ENCODE peak calls at places on chromosomes 5 and 9, in ten cellular contexts. One of them, this sample, is unnamed.

GRCh38 chr9:111959960-111960359 is 63.3 kb downstream of the UGCG start:
- DNase-seq in B cell: no peak
- DNase-seq in NCI-H774: no peak
- DNase-seq in activated T-helper 1 cell treated with Interleukin-2 at 50 U/mL for 16 hours: no peak
- DNase-seq in G401: no peak
- DNase-seq in neural crest cell: no peak
- DNase-seq in astrocyte of the cerebellum: no peak
- DNase-seq in stimulated activated CD8-positive, alpha-beta memory T cell treated with anti-CD3 and anti-CD28 coated beads, Interleukin-2, amount 100 ng/mL, for 48 hours: no peak
- DNase-seq in COR-L47: no peak
- DNase-seq in GM10248: no peak
- DNase-seq in this sample: no peak

GRCh38 chr9:129109504-129109903 is 1.1 kb downstream of the CRAT start:
- DNase-seq in B cell: no peak
- DNase-seq in NCI-H774: no peak
- DNase-seq in activated T-helper 1 cell treated with Interleukin-2 at 50 U/mL for 16 hours: no peak
- DNase-seq in G401: peak; percentile 30
- DNase-seq in neural crest cell: no peak
- DNase-seq in astrocyte of the cerebellum: no peak
- DNase-seq in stimulated activated CD8-positive, alpha-beta memory T cell treated with anti-CD3 and anti-CD28 coated beads, Interleukin-2, amount 100 ng/mL, for 48 hours: no peak
- DNase-seq in COR-L47: no peak
- DNase-seq in GM10248: no peak
- DNase-seq in this sample: peak; percentile 16

GRCh38 chr5:160769264-160769663 is 82.7 kb downstream of the ATP10B start:
- DNase-seq in B cell: no peak
- DNase-seq in NCI-H774: peak; percentile 73
- DNase-seq in activated T-helper 1 cell treated with Interleukin-2 at 50 U/mL for 16 hours: no peak
- DNase-seq in G401: no peak
- DNase-seq in neural crest cell: no peak
- DNase-seq in astrocyte of the cerebellum: no peak
- DNase-seq in stimulated activated CD8-positive, alpha-beta memory T cell treated with anti-CD3 and anti-CD28 coated beads, Interleukin-2, amount 100 ng/mL, for 48 hours: no peak
- DNase-seq in COR-L47: peak; percentile 83
- DNase-seq in GM10248: no peak
- DNase-seq in this sample: no peak

GRCh38 chr9:6000955-6001354 is 14.5 kb downstream of the RANBP6 start:
- DNase-seq in B cell: no peak
- DNase-seq in NCI-H774: no peak
- DNase-seq in activated T-helper 1 cell treated with Interleukin-2 at 50 U/mL for 16 hours: no peak
- DNase-seq in G401: no peak
- DNase-seq in neural crest cell: no peak
- DNase-seq in astrocyte of the cerebellum: no peak
- DNase-seq in stimulated activated CD8-positive, alpha-beta memory T cell treated with anti-CD3 and anti-CD28 coated beads, Interleukin-2, amount 100 ng/mL, for 48 hours: no peak
- DNase-seq in COR-L47: no peak
- DNase-seq in GM10248: no peak
- DNase-seq in this sample: no peak

GRCh38 chr5:95963650-95964410 is 2.2 kb upstream of the ELL2 start:
- DNase-seq in B cell: no peak
- DNase-seq in NCI-H774: no peak
- DNase-seq in activated T-helper 1 cell treated with Interleukin-2 at 50 U/mL for 16 hours: no peak
- DNase-seq in G401: no peak
- DNase-seq in neural crest cell: no peak
- DNase-seq in astrocyte of the cerebellum: no peak
- DNase-seq in stimulated activated CD8-positive, alpha-beta memory T cell treated with anti-CD3 and anti-CD28 coated beads, Interleukin-2, amount 100 ng/mL, for 48 hours: no peak
- DNase-seq in COR-L47: no peak
- DNase-seq in GM10248: no peak
- DNase-seq in this sample: no peak

GRCh38 chr5:36202521-36202961 is 39.2 kb downstream of the NADK2 start:
- DNase-seq in B cell: no peak
- DNase-seq in NCI-H774: no peak
- DNase-seq in activated T-helper 1 cell treated with Interleukin-2 at 50 U/mL for 16 hours: no peak
- DNase-seq in G401: no peak
- DNase-seq in neural crest cell: no peak
- DNase-seq in astrocyte of the cerebellum: no peak
- DNase-seq in stimulated activated CD8-positive, alpha-beta memory T cell treated with anti-CD3 and anti-CD28 coated beads, Interleukin-2, amount 100 ng/mL, for 48 hours: no peak
- DNase-seq in COR-L47: no peak
- DNase-seq in GM10248: no peak
- DNase-seq in this sample: no peak

GRCh38 chr5:139630855-139631254 is 17.3 kb upstream of the CXXC5 start:
- DNase-seq in B cell: no peak
- DNase-seq in NCI-H774: no peak
- DNase-seq in activated T-helper 1 cell treated with Interleukin-2 at 50 U/mL for 16 hours: no peak
- DNase-seq in G401: no peak
- DNase-seq in neural crest cell: no peak
- DNase-seq in astrocyte of the cerebellum: no peak
- DNase-seq in stimulated activated CD8-positive, alpha-beta memory T cell treated with anti-CD3 and anti-CD28 coated beads, Interleukin-2, amount 100 ng/mL, for 48 hours: no peak
- DNase-seq in COR-L47: no peak
- DNase-seq in GM10248: no peak
- DNase-seq in this sample: no peak

GRCh38 chr5:28430565-28431178 is 1392.3 kb upstream of the CDH9 start:
- DNase-seq in B cell: no peak
- DNase-seq in NCI-H774: no peak
- DNase-seq in activated T-helper 1 cell treated with Interleukin-2 at 50 U/mL for 16 hours: no peak
- DNase-seq in G401: no peak
- DNase-seq in neural crest cell: no peak
- DNase-seq in astrocyte of the cerebellum: no peak
- DNase-seq in stimulated activated CD8-positive, alpha-beta memory T cell treated with anti-CD3 and anti-CD28 coated beads, Interleukin-2, amount 100 ng/mL, for 48 hours: no peak
- DNase-seq in COR-L47: no peak
- DNase-seq in GM10248: no peak
- DNase-seq in this sample: no peak

GRCh38 chr9:86406366-86406765 is 52.2 kb upstream of the TUT7 start:
- DNase-seq in B cell: no peak
- DNase-seq in NCI-H774: no peak
- DNase-seq in activated T-helper 1 cell treated with Interleukin-2 at 50 U/mL for 16 hours: no peak
- DNase-seq in G401: no peak
- DNase-seq in neural crest cell: no peak
- DNase-seq in astrocyte of the cerebellum: no peak
- DNase-seq in stimulated activated CD8-positive, alpha-beta memory T cell treated with anti-CD3 and anti-CD28 coated beads, Interleukin-2, amount 100 ng/mL, for 48 hours: no peak
- DNase-seq in COR-L47: no peak
- DNase-seq in GM10248: no peak
- DNase-seq in this sample: no peak

GRCh38 chr5:180849827-180850226 is 11.2 kb downstream of the ZFP62 start:
- DNase-seq in B cell: no peak
- DNase-seq in NCI-H774: no peak
- DNase-seq in activated T-helper 1 cell treated with Interleukin-2 at 50 U/mL for 16 hours: no peak
- DNase-seq in G401: no peak
- DNase-seq in neural crest cell: no peak
- DNase-seq in astrocyte of the cerebellum: no peak
- DNase-seq in stimulated activated CD8-positive, alpha-beta memory T cell treated with anti-CD3 and anti-CD28 coated beads, Interleukin-2, amount 100 ng/mL, for 48 hours: no peak
- DNase-seq in COR-L47: no peak
- DNase-seq in GM10248: no peak
- DNase-seq in this sample: no peak

GRCh38 chr9:114271556-114272510 is 51.1 kb upstream of the ORM1 start:
- DNase-seq in B cell: no peak
- DNase-seq in NCI-H774: no peak
- DNase-seq in activated T-helper 1 cell treated with Interleukin-2 at 50 U/mL for 16 hours: no peak
- DNase-seq in G401: no peak
- DNase-seq in neural crest cell: peak; percentile 37
- DNase-seq in astrocyte of the cerebellum: peak; percentile 18
- DNase-seq in stimulated activated CD8-positive, alpha-beta memory T cell treated with anti-CD3 and anti-CD28 coated beads, Interleukin-2, amount 100 ng/mL, for 48 hours: no peak
- DNase-seq in COR-L47: no peak
- DNase-seq in GM10248: no peak
- DNase-seq in this sample: peak; percentile 14

GRCh38 chr5:179321206-179321987 is 23.9 kb downstream of the ADAMTS2 start:
- DNase-seq in B cell: no peak
- DNase-seq in NCI-H774: no peak
- DNase-seq in activated T-helper 1 cell treated with Interleukin-2 at 50 U/mL for 16 hours: no peak
- DNase-seq in G401: no peak
- DNase-seq in neural crest cell: no peak
- DNase-seq in astrocyte of the cerebellum: no peak
- DNase-seq in stimulated activated CD8-positive, alpha-beta memory T cell treated with anti-CD3 and anti-CD28 coated beads, Interleukin-2, amount 100 ng/mL, for 48 hours: no peak
- DNase-seq in COR-L47: no peak
- DNase-seq in GM10248: no peak
- DNase-seq in this sample: no peak

GRCh38 chr5:124262443-124262842 is 484.0 kb downstream of the ZNF608 start:
- DNase-seq in B cell: no peak
- DNase-seq in NCI-H774: no peak
- DNase-seq in activated T-helper 1 cell treated with Interleukin-2 at 50 U/mL for 16 hours: no peak
- DNase-seq in G401: peak; percentile 3
- DNase-seq in neural crest cell: peak; percentile 6
- DNase-seq in astrocyte of the cerebellum: peak; percentile 13
- DNase-seq in stimulated activated CD8-positive, alpha-beta memory T cell treated with anti-CD3 and anti-CD28 coated beads, Interleukin-2, amount 100 ng/mL, for 48 hours: no peak
- DNase-seq in COR-L47: no peak
- DNase-seq in GM10248: no peak
- DNase-seq in this sample: no peak

GRCh38 chr9:133237271-133237731 is 28.3 kb upstream of the OBP2B start:
- DNase-seq in B cell: no peak
- DNase-seq in NCI-H774: no peak
- DNase-seq in activated T-helper 1 cell treated with Interleukin-2 at 50 U/mL for 16 hours: no peak
- DNase-seq in G401: no peak
- DNase-seq in neural crest cell: no peak
- DNase-seq in astrocyte of the cerebellum: no peak
- DNase-seq in stimulated activated CD8-positive, alpha-beta memory T cell treated with anti-CD3 and anti-CD28 coated beads, Interleukin-2, amount 100 ng/mL, for 48 hours: no peak
- DNase-seq in COR-L47: no peak
- DNase-seq in GM10248: no peak
- DNase-seq in this sample: no peak

GRCh38 chr5:124546643-124547042 is 199.8 kb downstream of the ZNF608 start:
- DNase-seq in B cell: no peak
- DNase-seq in NCI-H774: no peak
- DNase-seq in activated T-helper 1 cell treated with Interleukin-2 at 50 U/mL for 16 hours: no peak
- DNase-seq in G401: no peak
- DNase-seq in neural crest cell: no peak
- DNase-seq in astrocyte of the cerebellum: no peak
- DNase-seq in stimulated activated CD8-positive, alpha-beta memory T cell treated with anti-CD3 and anti-CD28 coated beads, Interleukin-2, amount 100 ng/mL, for 48 hours: no peak
- DNase-seq in COR-L47: no peak
- DNase-seq in GM10248: no peak
- DNase-seq in this sample: no peak

GRCh38 chr9:99626424-99626823 is 195.3 kb upstream of the NR4A3 start:
- DNase-seq in B cell: no peak
- DNase-seq in NCI-H774: no peak
- DNase-seq in activated T-helper 1 cell treated with Interleukin-2 at 50 U/mL for 16 hours: no peak
- DNase-seq in G401: no peak
- DNase-seq in neural crest cell: no peak
- DNase-seq in astrocyte of the cerebellum: no peak
- DNase-seq in stimulated activated CD8-positive, alpha-beta memory T cell treated with anti-CD3 and anti-CD28 coated beads, Interleukin-2, amount 100 ng/mL, for 48 hours: no peak
- DNase-seq in COR-L47: no peak
- DNase-seq in GM10248: no peak
- DNase-seq in this sample: no peak

GRCh38 chr9:121085661-121086060 is 10.9 kb downstream of the CNTRL start:
- DNase-seq in B cell: no peak
- DNase-seq in NCI-H774: no peak
- DNase-seq in activated T-helper 1 cell treated with Interleukin-2 at 50 U/mL for 16 hours: no peak
- DNase-seq in G401: no peak
- DNase-seq in neural crest cell: no peak
- DNase-seq in astrocyte of the cerebellum: no peak
- DNase-seq in stimulated activated CD8-positive, alpha-beta memory T cell treated with anti-CD3 and anti-CD28 coated beads, Interleukin-2, amount 100 ng/mL, for 48 hours: no peak
- DNase-seq in COR-L47: no peak
- DNase-seq in GM10248: no peak
- DNase-seq in this sample: no peak

GRCh38 chr9:99019523-99020331 is 76.0 kb downstream of the COL15A1 start:
- DNase-seq in B cell: no peak
- DNase-seq in NCI-H774: no peak
- DNase-seq in activated T-helper 1 cell treated with Interleukin-2 at 50 U/mL for 16 hours: no peak
- DNase-seq in G401: no peak
- DNase-seq in neural crest cell: no peak
- DNase-seq in astrocyte of the cerebellum: peak; percentile 94
- DNase-seq in stimulated activated CD8-positive, alpha-beta memory T cell treated with anti-CD3 and anti-CD28 coated beads, Interleukin-2, amount 100 ng/mL, for 48 hours: no peak
- DNase-seq in COR-L47: no peak
- DNase-seq in GM10248: no peak
- DNase-seq in this sample: no peak

GRCh38 chr5:16983972-16984371 is 47.9 kb upstream of the MYO10 start:
- DNase-seq in B cell: no peak
- DNase-seq in NCI-H774: no peak
- DNase-seq in activated T-helper 1 cell treated with Interleukin-2 at 50 U/mL for 16 hours: no peak
- DNase-seq in G401: no peak
- DNase-seq in neural crest cell: no peak
- DNase-seq in astrocyte of the cerebellum: no peak
- DNase-seq in stimulated activated CD8-positive, alpha-beta memory T cell treated with anti-CD3 and anti-CD28 coated beads, Interleukin-2, amount 100 ng/mL, for 48 hours: no peak
- DNase-seq in COR-L47: no peak
- DNase-seq in GM10248: no peak
- DNase-seq in this sample: no peak

GRCh38 chr9:21936161-21936560 is 58.0 kb downstream of the CDKN2A start:
- DNase-seq in B cell: no peak
- DNase-seq in NCI-H774: no peak
- DNase-seq in activated T-helper 1 cell treated with Interleukin-2 at 50 U/mL for 16 hours: no peak
- DNase-seq in G401: no peak
- DNase-seq in neural crest cell: no peak
- DNase-seq in astrocyte of the cerebellum: no peak
- DNase-seq in stimulated activated CD8-positive, alpha-beta memory T cell treated with anti-CD3 and anti-CD28 coated beads, Interleukin-2, amount 100 ng/mL, for 48 hours: no peak
- DNase-seq in COR-L47: no peak
- DNase-seq in GM10248: no peak
- DNase-seq in this sample: no peak

GRCh38 chr9:127572961-127573727 is 38.9 kb upstream of the STXBP1 start:
- DNase-seq in B cell: no peak
- DNase-seq in NCI-H774: no peak
- DNase-seq in activated T-helper 1 cell treated with Interleukin-2 at 50 U/mL for 16 hours: no peak
- DNase-seq in G401: no peak
- DNase-seq in neural crest cell: no peak
- DNase-seq in astrocyte of the cerebellum: peak; percentile 44
- DNase-seq in stimulated activated CD8-positive, alpha-beta memory T cell treated with anti-CD3 and anti-CD28 coated beads, Interleukin-2, amount 100 ng/mL, for 48 hours: no peak
- DNase-seq in COR-L47: no peak
- DNase-seq in GM10248: no peak
- DNase-seq in this sample: no peak

GRCh38 chr9:94128580-94128979 is 44.3 kb downstream of the PTPDC1 start:
- DNase-seq in B cell: no peak
- DNase-seq in NCI-H774: no peak
- DNase-seq in activated T-helper 1 cell treated with Interleukin-2 at 50 U/mL for 16 hours: no peak
- DNase-seq in G401: no peak
- DNase-seq in neural crest cell: no peak
- DNase-seq in astrocyte of the cerebellum: no peak
- DNase-seq in stimulated activated CD8-positive, alpha-beta memory T cell treated with anti-CD3 and anti-CD28 coated beads, Interleukin-2, amount 100 ng/mL, for 48 hours: no peak
- DNase-seq in COR-L47: no peak
- DNase-seq in GM10248: no peak
- DNase-seq in this sample: no peak

GRCh38 chr9:98903938-98904560 is 39.7 kb upstream of the COL15A1 start:
- DNase-seq in B cell: no peak
- DNase-seq in NCI-H774: no peak
- DNase-seq in activated T-helper 1 cell treated with Interleukin-2 at 50 U/mL for 16 hours: no peak
- DNase-seq in G401: no peak
- DNase-seq in neural crest cell: no peak
- DNase-seq in astrocyte of the cerebellum: no peak
- DNase-seq in stimulated activated CD8-positive, alpha-beta memory T cell treated with anti-CD3 and anti-CD28 coated beads, Interleukin-2, amount 100 ng/mL, for 48 hours: no peak
- DNase-seq in COR-L47: no peak
- DNase-seq in GM10248: no peak
- DNase-seq in this sample: no peak

GRCh38 chr9:136403915-136404800 is 4.2 kb upstream of the SNAPC4 start:
- DNase-seq in B cell: peak; percentile 49
- DNase-seq in NCI-H774: no peak
- DNase-seq in activated T-helper 1 cell treated with Interleukin-2 at 50 U/mL for 16 hours: no peak
- DNase-seq in G401: no peak
- DNase-seq in neural crest cell: no peak
- DNase-seq in astrocyte of the cerebellum: no peak
- DNase-seq in stimulated activated CD8-positive, alpha-beta memory T cell treated with anti-CD3 and anti-CD28 coated beads, Interleukin-2, amount 100 ng/mL, for 48 hours: no peak
- DNase-seq in COR-L47: no peak
- DNase-seq in GM10248: peak; percentile 73
- DNase-seq in this sample: no peak

GRCh38 chr9:120708526-120709224 is 5.6 kb downstream of the MEGF9 start:
- DNase-seq in B cell: no peak
- DNase-seq in NCI-H774: no peak
- DNase-seq in activated T-helper 1 cell treated with Interleukin-2 at 50 U/mL for 16 hours: no peak
- DNase-seq in G401: no peak
- DNase-seq in neural crest cell: no peak
- DNase-seq in astrocyte of the cerebellum: peak; percentile 54
- DNase-seq in stimulated activated CD8-positive, alpha-beta memory T cell treated with anti-CD3 and anti-CD28 coated beads, Interleukin-2, amount 100 ng/mL, for 48 hours: no peak
- DNase-seq in COR-L47: peak; percentile 37
- DNase-seq in GM10248: no peak
- DNase-seq in this sample: no peak

GRCh38 chr5:38420691-38421395 is 135.6 kb downstream of the LIFR start:
- DNase-seq in B cell: no peak
- DNase-seq in NCI-H774: peak; percentile 48
- DNase-seq in activated T-helper 1 cell treated with Interleukin-2 at 50 U/mL for 16 hours: no peak
- DNase-seq in G401: peak; percentile 53
- DNase-seq in neural crest cell: peak; percentile 59
- DNase-seq in astrocyte of the cerebellum: peak; percentile 40
- DNase-seq in stimulated activated CD8-positive, alpha-beta memory T cell treated with anti-CD3 and anti-CD28 coated beads, Interleukin-2, amount 100 ng/mL, for 48 hours: no peak
- DNase-seq in COR-L47: peak; percentile 32
- DNase-seq in GM10248: peak; percentile 29
- DNase-seq in this sample: peak; percentile 59

GRCh38 chr5:59587489-59588337 is 305.8 kb downstream of the PDE4D start:
- DNase-seq in B cell: no peak
- DNase-seq in NCI-H774: peak; percentile 67
- DNase-seq in activated T-helper 1 cell treated with Interleukin-2 at 50 U/mL for 16 hours: no peak
- DNase-seq in G401: peak; percentile 96
- DNase-seq in neural crest cell: peak; percentile 58
- DNase-seq in astrocyte of the cerebellum: peak; percentile 56
- DNase-seq in stimulated activated CD8-positive, alpha-beta memory T cell treated with anti-CD3 and anti-CD28 coated beads, Interleukin-2, amount 100 ng/mL, for 48 hours: no peak
- DNase-seq in COR-L47: peak; percentile 89
- DNase-seq in GM10248: no peak
- DNase-seq in this sample: no peak

GRCh38 chr5:51033215-51033614 is 350.0 kb upstream of the ISL1 start:
- DNase-seq in B cell: no peak
- DNase-seq in NCI-H774: peak; percentile 60
- DNase-seq in activated T-helper 1 cell treated with Interleukin-2 at 50 U/mL for 16 hours: no peak
- DNase-seq in G401: peak; percentile 68
- DNase-seq in neural crest cell: no peak
- DNase-seq in astrocyte of the cerebellum: no peak
- DNase-seq in stimulated activated CD8-positive, alpha-beta memory T cell treated with anti-CD3 and anti-CD28 coated beads, Interleukin-2, amount 100 ng/mL, for 48 hours: no peak
- DNase-seq in COR-L47: peak; percentile 86
- DNase-seq in GM10248: no peak
- DNase-seq in this sample: no peak